ENCODE peak calls at places on chromosomes 11 and 22, in eight cellular contexts. I, E, S, U, L, D, V and R are unnamed samples.

GRCh38 chr11:124935548-124936514 is at the start of gene HEPACAM:
- DNase-seq in I (no peak), E (no peak), S (no peak), U (no peak), L (no peak), D (no peak), V (no peak), R (no peak)

GRCh38 chr11:111465400-111465799 is 46.8 kb downstream of the BTG4 start:
- DNase-seq in I (peak), E (no peak), S (peak), U (no peak), L (no peak), D (peak), V (no peak), R (no peak)

GRCh38 chr11:70790671-70791300 is 392.5 kb downstream of the CTTN start:
- DNase-seq in I (no peak), E (no peak), S (no peak), U (no peak), L (no peak), D (no peak), V (no peak), R (no peak)

GRCh38 chr11:122038543-122038942 is 77.5 kb downstream of the BLID start:
- DNase-seq in I (peak), E (peak), S (peak), U (no peak), L (no peak), D (peak), V (peak), R (no peak)

GRCh38 chr11:12329169-12329568 is 48.2 kb upstream of the PARVA start:
- DNase-seq in I (no peak), E (no peak), S (no peak), U (no peak), L (no peak), D (no peak), V (no peak), R (no peak)

GRCh38 chr11:112464949-112465348 is 204.3 kb upstream of the PLET1 start:
- DNase-seq in I (no peak), E (no peak), S (no peak), U (no peak), L (no peak), D (no peak), V (no peak), R (no peak)

GRCh38 chr22:37197451-37198289 is 9.6 kb upstream of the C1QTNF6 start:
- DNase-seq in I (peak), E (no peak), S (no peak), U (peak), L (no peak), D (peak), V (no peak), R (no peak)

GRCh38 chr11:44793350-44794090 is 66.8 kb downstream of the TSPAN18 start:
- DNase-seq in I (no peak), E (no peak), S (no peak), U (peak), L (no peak), D (no peak), V (no peak), R (peak)

GRCh38 chr11:40713083-40713482 is 746.4 kb downstream of the LRRC4C start:
- DNase-seq in I (no peak), E (no peak), S (no peak), U (no peak), L (no peak), D (no peak), V (no peak), R (no peak)

GRCh38 chr11:63459586-63459985 is 31.4 kb downstream of the PLAAT5 start:
- DNase-seq in I (no peak), E (no peak), S (no peak), U (no peak), L (no peak), D (no peak), V (no peak), R (no peak)

GRCh38 chr11:29511394-29511793 is 505.4 kb downstream of the KCNA4 start:
- DNase-seq in I (no peak), E (no peak), S (no peak), U (no peak), L (no peak), D (no peak), V (no peak), R (no peak)

GRCh38 chr22:39474351-39474991 is 17.7 kb downstream of the MGAT3 start:
- DNase-seq in I (peak), E (no peak), S (no peak), U (no peak), L (no peak), D (no peak), V (no peak), R (no peak)

GRCh38 chr11:116427337-116427902 is 345.4 kb downstream of the BUD13 start:
- DNase-seq in I (no peak), E (no peak), S (no peak), U (no peak), L (no peak), D (no peak), V (no peak), R (no peak)

GRCh38 chr22:24432059-24432853 is 4.9 kb downstream of the ADORA2A start:
- DNase-seq in I (peak), E (no peak), S (no peak), U (no peak), L (no peak), D (peak), V (no peak), R (no peak)

GRCh38 chr11:117820516-117820915 is 4.0 kb downstream of the FXYD2 start:
- DNase-seq in I (no peak), E (no peak), S (no peak), U (no peak), L (no peak), D (no peak), V (no peak), R (no peak)
- TF ChIP-seq CTCF in I (no peak), E (no peak), S (no peak), U (no peak), L (no peak), D (no peak), V (no peak), R (no peak)

GRCh38 chr11:102832612-102833011 is 10.8 kb downstream of the MMP3 start:
- DNase-seq in I (no peak), E (no peak), S (no peak), U (no peak), L (no peak), D (no peak), V (no peak), R (no peak)

GRCh38 chr11:102830328-102830727 is 13.1 kb downstream of the MMP3 start:
- DNase-seq in I (peak), E (no peak), S (no peak), U (no peak), L (no peak), D (peak), V (no peak), R (no peak)

GRCh38 chr11:102831709-102832492 is 11.5 kb downstream of the MMP3 start:
- DNase-seq in I (peak), E (no peak), S (no peak), U (no peak), L (no peak), D (no peak), V (peak), R (no peak)

GRCh38 chr11:102829671-102830070 is 13.7 kb downstream of the MMP3 start:
- DNase-seq in I (no peak), E (no peak), S (no peak), U (no peak), L (no peak), D (no peak), V (no peak), R (no peak)

DNA sequence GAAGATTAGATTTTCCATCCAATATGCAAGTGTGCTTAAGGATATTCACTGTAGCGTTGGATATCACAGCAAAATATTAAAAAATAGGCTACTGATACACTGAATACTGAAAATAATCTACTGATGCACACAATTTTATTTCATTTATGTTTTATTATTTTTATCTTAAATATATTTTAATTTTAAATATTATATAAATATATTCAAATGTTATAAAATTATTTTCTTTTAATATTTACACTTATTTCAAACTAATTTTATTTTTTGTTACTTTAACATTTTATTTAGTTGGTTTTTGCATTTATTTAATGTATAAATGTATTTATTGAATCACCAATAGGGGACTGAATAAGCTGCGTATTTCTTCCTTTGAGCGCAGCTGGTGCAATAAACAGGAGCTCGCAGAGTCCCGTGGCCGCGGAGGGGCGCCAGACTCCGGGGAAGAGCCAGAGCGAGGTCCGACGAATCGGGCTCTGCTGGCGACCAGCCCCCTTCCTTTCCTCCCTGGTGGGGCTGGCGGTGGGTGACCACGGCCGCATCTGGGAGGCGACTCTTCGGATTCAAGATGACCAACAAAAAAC is 12.2 kb downstream of the MMP3 start:
- DNase-seq in I (peak), E (no peak), S (no peak), U (peak), L (no peak), D (no peak), V (peak), R (no peak)
- TF ChIP-seq CTCF in I (peak), E (peak), S (peak), U (no peak), L (no peak), D (no peak), V (peak), R (no peak)

GRCh38 chr22:44357296-44357961 is 44.7 kb upstream of the SHISAL1 start:
- DNase-seq in I (no peak), E (no peak), S (no peak), U (no peak), L (no peak), D (no peak), V (no peak), R (no peak)
- TF ChIP-seq CTCF in I (peak), E (peak), S (peak), U (no peak), L (no peak), D (no peak), V (peak), R (peak)

DNA sequence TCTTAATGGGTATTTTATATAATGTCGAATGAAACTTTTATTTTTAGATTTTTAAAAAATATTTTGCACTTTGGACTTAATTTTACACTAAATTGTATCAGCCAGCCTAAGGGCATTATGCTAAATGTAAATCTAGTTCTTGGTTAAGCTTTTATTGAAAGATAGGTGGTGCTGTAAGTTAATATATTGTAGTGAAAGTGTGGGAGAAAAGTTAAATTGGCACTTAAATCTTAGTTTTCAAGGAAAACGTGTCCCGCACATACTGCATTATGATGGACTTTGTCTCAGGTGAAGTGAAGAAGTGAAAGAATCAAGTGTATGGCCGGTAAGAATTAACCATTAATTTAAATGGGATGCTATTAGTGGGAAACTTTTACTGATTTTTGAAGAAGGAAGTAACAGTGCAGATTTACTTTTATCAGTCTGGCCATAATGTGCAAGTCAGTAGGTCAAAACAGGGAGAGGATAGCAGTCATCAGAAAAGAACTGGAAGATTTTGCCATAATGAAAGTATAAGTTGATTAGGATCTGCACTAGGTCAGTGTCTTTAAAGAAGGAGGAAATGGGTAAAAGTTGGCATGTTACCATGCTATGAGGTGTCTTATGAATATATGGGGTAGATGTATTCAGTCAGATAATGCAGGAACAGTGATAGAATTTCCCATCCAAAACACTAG is 81.6 kb downstream of the PDHX start:
- DNase-seq in I (peak), E (no peak), S (no peak), U (peak), L (no peak), D (peak), V (no peak), R (no peak)
- TF ChIP-seq CTCF in I (peak), E (no peak), S (no peak), U (peak), L (peak), D (peak), V (no peak), R (peak)

GRCh38 chr11:10728154-10728553 is 22.9 kb upstream of the CTR9 start:
- DNase-seq in I (no peak), E (no peak), S (no peak), U (no peak), L (no peak), D (no peak), V (no peak), R (no peak)
- TF ChIP-seq CTCF in I (no peak), E (no peak), S (no peak), U (no peak), L (no peak), D (no peak), V (no peak), R (no peak)

GRCh38 chr22:32311551-32312071 is 46.1 kb upstream of the RFPL3 start:
- DNase-seq in I (no peak), E (no peak), S (no peak), U (no peak), L (no peak), D (no peak), V (no peak), R (no peak)

GRCh38 chr22:32310777-32311176 is 46.9 kb upstream of the RFPL3 start:
- DNase-seq in I (no peak), E (no peak), S (no peak), U (no peak), L (no peak), D (no peak), V (no peak), R (no peak)

GRCh38 chr22:32308934-32309333 is 48.7 kb upstream of the RFPL3 start:
- DNase-seq in I (no peak), E (no peak), S (no peak), U (no peak), L (no peak), D (no peak), V (no peak), R (no peak)

GRCh38 chr22:32308191-32308590 is 49.5 kb upstream of the RFPL3 start:
- DNase-seq in I (no peak), E (no peak), S (no peak), U (no peak), L (no peak), D (no peak), V (no peak), R (no peak)

GRCh38 chr22:32309585-32310251 is 47.9 kb upstream of the RFPL3 start:
- DNase-seq in I (no peak), E (no peak), S (no peak), U (no peak), L (no peak), D (no peak), V (no peak), R (no peak)
- TF ChIP-seq CTCF in I (no peak), E (no peak), S (no peak), U (no peak), L (no peak), D (no peak), V (no peak), R (no peak)

GRCh38 chr11:6319879-6320410 is 356 bp downstream of the CAVIN3 start:
- DNase-seq in I (peak), E (peak), S (no peak), U (peak), L (no peak), D (peak), V (peak), R (peak)

GRCh38 chr11:6321356-6321755 is 1.1 kb upstream of the CAVIN3 start:
- DNase-seq in I (no peak), E (no peak), S (no peak), U (no peak), L (no peak), D (no peak), V (no peak), R (no peak)

GRCh38 chr11:6321961-6322362 is 1.7 kb upstream of the CAVIN3 start:
- DNase-seq in I (peak), E (no peak), S (no peak), U (no peak), L (no peak), D (peak), V (no peak), R (no peak)

GRCh38 chr11:6320411-6321207 is at the start of gene CAVIN3:
- DNase-seq in I (peak), E (no peak), S (no peak), U (peak), L (no peak), D (peak), V (no peak), R (peak)

DNA sequence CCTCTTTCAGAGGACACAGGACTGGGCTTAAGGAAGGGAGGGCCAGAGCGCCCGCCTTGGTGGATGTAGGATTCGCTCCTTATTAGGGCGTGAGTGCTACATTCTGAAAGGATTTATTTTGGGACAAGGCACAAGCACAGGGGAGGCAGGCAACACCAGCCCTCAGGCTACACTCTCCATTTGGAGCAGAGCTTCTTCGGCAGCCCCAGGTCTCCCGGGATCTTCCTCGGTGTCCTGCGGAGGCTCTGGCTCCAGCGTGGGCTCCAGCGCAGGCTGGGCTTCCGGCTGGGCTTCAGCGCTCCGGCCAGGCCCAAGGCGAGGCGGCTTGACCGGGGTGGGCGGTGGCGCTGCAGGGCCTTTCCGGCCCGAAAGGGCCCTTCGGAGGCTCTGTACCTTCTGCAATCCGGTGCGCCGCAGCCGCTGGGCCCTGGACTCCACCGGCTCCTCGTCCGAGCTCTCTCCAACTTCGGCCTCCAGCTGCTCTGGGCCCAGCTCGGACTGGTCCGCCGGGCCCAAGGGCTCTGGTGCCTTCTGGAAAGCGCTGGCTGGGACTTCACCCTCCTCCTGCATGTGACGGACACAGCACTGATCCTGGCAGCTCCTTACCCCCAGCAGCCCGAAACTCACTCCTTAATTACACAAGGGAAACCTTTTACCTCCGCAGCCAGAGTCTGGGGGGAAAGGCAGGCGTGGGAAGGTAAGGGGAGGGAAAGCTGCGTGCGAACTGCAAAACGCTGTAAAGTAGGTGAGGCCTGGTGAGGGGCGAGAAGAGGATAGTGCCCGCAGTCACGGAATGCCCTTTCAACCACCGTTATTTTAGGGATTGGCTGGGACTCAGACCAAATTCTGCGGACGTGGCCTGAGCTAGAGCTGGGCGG is 1.1 kb downstream of the CAVIN3 start:
- DNase-seq in I (peak), E (no peak), S (peak), U (peak), L (no peak), D (peak), V (no peak), R (peak)
- TF ChIP-seq CTCF in I (no peak), E (no peak), S (no peak), U (no peak), L (no peak), D (no peak), V (no peak), R (no peak)

GRCh38 chr22:32204856-32205722 is at the start of gene RFPL2:
- DNase-seq in I (peak), E (no peak), S (no peak), U (peak), L (no peak), D (peak), V (no peak), R (peak)

GRCh38 chr22:32207971-32208480 is 3.2 kb upstream of the RFPL2 start:
- DNase-seq in I (no peak), E (no peak), S (no peak), U (no peak), L (no peak), D (no peak), V (no peak), R (no peak)

GRCh38 chr22:32204211-32204855 is 540 bp downstream of the RFPL2 start:
- DNase-seq in I (no peak), E (no peak), S (no peak), U (peak), L (no peak), D (no peak), V (no peak), R (no peak)

GRCh38 chr22:32206774-32207758 is 2.2 kb upstream of the RFPL2 start:
- DNase-seq in I (peak), E (no peak), S (no peak), U (peak), L (no peak), D (peak), V (no peak), R (no peak)

GRCh38 chr22:32205974-32206773 is 1.3 kb upstream of the RFPL2 start:
- DNase-seq in I (no peak), E (no peak), S (no peak), U (peak), L (no peak), D (no peak), V (no peak), R (peak)
- TF ChIP-seq CTCF in I (no peak), E (no peak), S (no peak), U (no peak), L (no peak), D (no peak), V (no peak), R (peak)